ENCODE peak calls at places on chromosome 9, in five cellular contexts. V is lung, Q is body of pancreas, O is upper lobe of right lung, C is type B pancreatic cell. B is an unnamed sample.

GRCh38 chr9:133881671-133882381 is 110.3 kb downstream of the VAV2 start:
- DNase-seq in V (no peak), Q (peak), O (no peak), C (no peak), B (no peak)

GRCh38 chr9:82490019-82490499 is 501.5 kb downstream of the SPATA31D1 start:
- DNase-seq in V (no peak), Q (no peak), O (no peak), C (no peak), B (no peak)

GRCh38 chr9:137777761-137778160 is 99.8 kb upstream of the CACNA1B start:
- DNase-seq in V (no peak), Q (no peak), O (no peak), C (no peak), B (no peak)

GRCh38 chr9:115694014-115694413 is 459.6 kb upstream of the PAPPA start:
- DNase-seq in V (no peak), Q (peak), O (no peak), C (no peak), B (no peak)

GRCh38 chr9:131095666-131096489 is 453 bp upstream of the AIF1L start:
- DNase-seq in V (no peak), Q (no peak), O (no peak), C (peak), B (no peak)

GRCh38 chr9:136079916-136080246 is 15.2 kb downstream of the NACC2 start:
- DNase-seq in V (no peak), Q (no peak), O (no peak), C (no peak), B (no peak)

GRCh38 chr9:8078641-8079140 is 279.1 kb upstream of the DMAC1 start:
- DNase-seq in V (no peak), Q (no peak), O (no peak), C (no peak), B (no peak)

GRCh38 chr9:37286530-37287175 is 135.8 kb upstream of the GRHPR start:
- DNase-seq in V (no peak), Q (no peak), O (no peak), C (no peak), B (no peak)

GRCh38 chr9:20564650-20565049 is 57.6 kb downstream of the MLLT3 start:
- DNase-seq in V (no peak), Q (no peak), O (no peak), C (no peak), B (no peak)

GRCh38 chr9:120065151-120065550 is 514.8 kb downstream of the CDK5RAP2 start:
- DNase-seq in V (no peak), Q (no peak), O (no peak), C (no peak), B (no peak)

GRCh38 chr9:18896531-18897179 is 136.4 kb downstream of the SAXO1 start:
- DNase-seq in V (no peak), Q (no peak), O (no peak), C (no peak), B (peak)

GRCh38 chr9:14770592-14770991 is 48.1 kb upstream of the CER1 start:
- DNase-seq in V (no peak), Q (no peak), O (no peak), C (no peak), B (no peak)

GRCh38 chr9:137956688-137957385 is 79.3 kb downstream of the CACNA1B start:
- DNase-seq in V (no peak), Q (no peak), O (no peak), C (no peak), B (peak)

GRCh38 chr9:118595719-118596305 is 773.4 kb downstream of the BRINP1 start:
- DNase-seq in V (no peak), Q (no peak), O (no peak), C (no peak), B (no peak)

GRCh38 chr9:2261421-2262103 is 246.4 kb downstream of the SMARCA2 start:
- DNase-seq in V (no peak), Q (no peak), O (no peak), C (no peak), B (no peak)

DNA sequence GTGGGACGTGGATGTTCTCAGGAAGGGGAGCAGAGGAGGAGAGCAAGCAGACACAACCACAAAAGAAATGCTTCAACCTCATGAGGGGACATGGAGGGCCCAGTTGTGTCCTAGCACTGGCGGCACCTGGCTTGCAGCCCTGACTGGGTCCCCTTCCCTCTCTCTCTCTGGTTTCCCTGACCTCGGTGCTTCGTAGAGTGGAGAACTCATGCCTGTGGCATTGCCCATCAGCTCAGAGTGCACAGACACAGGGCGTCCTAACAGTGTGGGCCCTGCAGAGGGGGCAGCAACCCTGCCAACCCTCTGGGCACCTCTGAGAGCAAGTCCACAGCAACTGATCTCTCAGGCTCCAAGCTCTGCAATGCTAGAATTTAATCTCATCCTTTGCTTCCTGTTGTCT is 140.6 kb downstream of the BARX1 start:
- DNase-seq in V (peak), Q (no peak), O (peak), C (peak), B (no peak)
- TF ChIP-seq CTCF in V (no peak), Q (peak), O (no peak), C (peak), B (no peak)

GRCh38 chr9:127959841-127960409 is 20.9 kb downstream of the EEIG1 start:
- DNase-seq in V (no peak), Q (no peak), O (no peak), C (no peak), B (no peak)

GRCh38 chr9:127958728-127959127 is 21.1 kb upstream of the DPM2 start:
- DNase-seq in V (no peak), Q (no peak), O (no peak), C (no peak), B (no peak)

GRCh38 chr9:127953768-127954505 is 16.3 kb upstream of the DPM2 start:
- DNase-seq in V (no peak), Q (no peak), O (no peak), C (no peak), B (no peak)

GRCh38 chr9:127954831-127955293 is 17.2 kb upstream of the DPM2 start:
- DNase-seq in V (no peak), Q (no peak), O (no peak), C (no peak), B (no peak)

DNA sequence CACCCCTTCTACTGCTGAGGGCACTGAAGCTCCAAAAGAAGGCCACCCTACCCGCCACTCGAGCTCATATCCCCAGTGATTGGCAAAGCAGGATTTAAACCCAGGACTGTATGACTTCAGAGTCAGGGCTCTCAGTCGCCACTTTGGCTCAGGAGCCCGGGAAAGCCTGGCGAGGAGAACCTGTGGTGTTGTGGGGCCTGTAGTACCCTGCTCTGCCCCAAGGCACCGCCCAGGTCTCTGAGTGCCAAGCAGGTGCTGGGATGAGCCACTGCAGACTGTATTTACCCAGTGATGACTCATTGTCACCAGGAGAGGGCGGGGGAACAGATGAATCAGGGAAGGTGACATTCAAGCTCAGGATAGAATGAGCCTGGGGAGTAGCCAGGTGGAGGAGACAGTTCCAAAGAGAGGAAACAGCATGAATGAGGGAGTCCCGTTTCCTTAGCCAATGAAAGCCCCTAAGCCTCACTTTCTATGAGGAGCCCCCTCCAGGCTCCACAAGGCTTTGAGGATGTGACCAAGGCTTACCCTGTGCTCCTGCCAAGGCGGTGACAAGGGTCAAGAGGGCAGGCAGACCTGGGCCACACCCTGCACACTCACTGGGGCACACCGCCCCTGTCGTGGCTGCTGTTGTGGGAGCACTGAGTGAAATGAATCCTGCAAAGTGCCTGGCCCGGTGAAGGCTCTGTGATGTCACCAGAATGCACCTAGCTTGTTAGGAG is 17.8 kb upstream of the DPM2 start:
- DNase-seq in V (peak), Q (peak), O (peak), C (no peak), B (no peak)
- TF ChIP-seq CTCF in V (no peak), Q (peak), O (peak), C (peak), B (peak)

GRCh38 chr9:106707722-106708121 is 155.2 kb upstream of the ZNF462 start:
- DNase-seq in V (no peak), Q (peak), O (no peak), C (no peak), B (no peak)

GRCh38 chr9:106700676-106701075 is 162.3 kb upstream of the ZNF462 start:
- DNase-seq in V (no peak), Q (no peak), O (no peak), C (no peak), B (no peak)

GRCh38 chr9:106707291-106707690 is 155.7 kb upstream of the ZNF462 start:
- DNase-seq in V (no peak), Q (no peak), O (no peak), C (no peak), B (no peak)

GRCh38 chr9:106701611-106702010 is 161.4 kb upstream of the ZNF462 start:
- DNase-seq in V (no peak), Q (no peak), O (no peak), C (no peak), B (no peak)

DNA sequence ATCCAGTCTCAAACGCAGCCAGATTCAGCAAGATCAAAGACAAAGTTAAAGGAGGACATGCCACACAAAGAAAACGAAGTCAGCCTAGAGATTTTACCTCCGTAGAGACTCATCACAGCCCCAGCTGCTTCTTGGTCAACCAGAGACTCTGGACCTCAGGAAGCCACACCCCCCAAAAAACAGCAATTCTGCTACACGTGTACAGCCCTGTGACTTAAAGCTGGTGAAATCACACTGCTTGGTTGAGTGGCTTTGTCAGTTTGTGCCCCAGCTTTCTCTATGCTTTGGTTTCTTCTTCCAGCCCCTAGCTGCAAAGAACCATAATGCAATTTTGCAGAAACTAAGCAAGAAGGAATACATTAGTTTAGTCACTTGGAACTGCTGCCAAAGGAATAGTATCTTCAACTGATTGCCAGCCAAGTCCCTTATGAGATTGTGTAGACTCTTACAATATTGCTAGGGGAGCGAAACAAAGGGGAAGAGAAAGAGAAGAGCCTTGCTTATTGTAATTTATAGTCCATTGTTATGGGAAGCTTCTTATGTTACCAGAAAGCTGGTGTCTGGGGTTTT is 158.8 kb upstream of the ZNF462 start:
- DNase-seq in V (no peak), Q (no peak), O (no peak), C (no peak), B (no peak)
- TF ChIP-seq CTCF in V (no peak), Q (no peak), O (no peak), C (no peak), B (no peak)

DNA sequence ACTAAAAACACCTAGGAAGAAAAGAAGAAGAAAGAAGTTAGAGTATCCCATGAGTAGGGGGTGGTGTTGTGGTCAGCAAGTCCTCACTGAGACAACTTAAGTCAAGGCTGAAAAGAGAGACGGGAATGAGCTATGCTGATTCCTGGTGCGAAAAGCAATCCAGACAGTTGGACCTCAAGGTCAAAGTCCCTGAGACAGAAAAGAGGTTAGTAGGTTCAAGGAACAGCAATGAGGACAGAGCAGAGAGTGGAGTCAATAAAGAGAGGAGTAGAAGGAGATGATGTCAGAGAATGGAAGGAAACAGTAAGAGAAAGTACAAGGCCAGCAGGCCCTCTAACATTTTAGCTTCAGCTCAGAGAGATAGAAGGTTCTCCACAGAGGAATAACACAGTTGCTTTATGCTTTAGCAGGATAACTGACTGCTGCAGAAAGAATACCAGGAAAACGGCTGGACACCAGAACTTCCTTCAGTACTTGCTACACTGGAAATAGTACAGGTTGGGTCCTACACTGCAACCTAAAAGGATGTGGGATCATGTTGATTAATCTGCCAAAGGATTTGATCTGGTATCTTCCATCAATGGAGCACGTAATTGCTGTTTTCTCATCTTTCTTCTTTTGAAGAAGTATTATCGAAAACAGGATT is 43.6 kb downstream of the GNAQ start:
- DNase-seq in V (no peak), Q (no peak), O (no peak), C (no peak), B (no peak)
- TF ChIP-seq CTCF in V (no peak), Q (no peak), O (no peak), C (no peak), B (no peak)

GRCh38 chr9:38620483-38621433 is at the start of gene ANKRD18A:
- DNase-seq in V (peak), Q (peak), O (peak), C (peak), B (peak)
- TF ChIP-seq CTCF in V (no peak), Q (peak), O (peak), C (peak), B (peak)

GRCh38 chr9:93520523-93520922 is 55.9 kb upstream of the PHF2 start:
- DNase-seq in V (no peak), Q (no peak), O (no peak), C (no peak), B (no peak)
- TF ChIP-seq CTCF in V (no peak), Q (no peak), O (peak), C (no peak), B (no peak)